ENCODE peak calls at places on chromosomes 7 and 10, in ten cellular contexts. W, G, Y, C, D, A, N, H, M and F are unnamed samples.
A peak's percentile ranks its signal among the peaks of the same experiment; 100 is the strongest.

GRCh38 chr7:143042159-143042820 is 9.9 kb upstream of the OR6V1 start:
- DNase-seq in W (no peak), H (no peak), A (no peak), M (no peak), N (no peak), C (peak; percentile 15), G (no peak), D (peak; percentile 53), Y (no peak), F (no peak)

GRCh38 chr7:91846436-91846835 is 34.1 kb downstream of the MTERF1 start:
- DNase-seq in W (no peak), Y (no peak), C (no peak), A (no peak), H (no peak), D (no peak), M (no peak), N (no peak), G (no peak), F (no peak)

GRCh38 chr7:18846765-18847215 is 270.6 kb downstream of the TWIST1 start:
- DNase-seq in A (no peak), N (peak; percentile 76), M (no peak), H (peak; percentile 52), C (no peak), D (peak; percentile 85), Y (no peak), G (no peak), W (no peak), F (no peak)

GRCh38 chr7:98240961-98241673 is 10.9 kb downstream of the TECPR1 start:
- DNase-seq in W (peak; percentile 69), H (peak; percentile 68), D (peak; percentile 59), A (no peak), N (no peak), M (peak; percentile 56), Y (peak; percentile 66), G (no peak), C (peak; percentile 80), F (no peak)

GRCh38 chr7:101058355-101058754 is 26.9 kb upstream of the TRIM56 start:
- DNase-seq in W (peak; percentile 81), H (peak; percentile 70), Y (no peak), C (peak; percentile 78), G (peak; percentile 37), N (no peak), A (peak; percentile 14), M (peak; percentile 60), D (peak; percentile 76), F (peak; percentile 62)

GRCh38 chr7:18828333-18829100 is 288.9 kb downstream of the TWIST1 start:
- DNase-seq in M (no peak), D (peak; percentile 37), G (no peak), Y (no peak), A (no peak), H (no peak), C (no peak), W (no peak), N (no peak), F (no peak)

GRCh38 chr10:132167976-132168375 is 18.8 kb upstream of the DPYSL4 start:
- DNase-seq in G (no peak), M (no peak), H (no peak), C (no peak), A (no peak), Y (no peak), W (no peak), N (no peak), D (no peak), F (no peak)

GRCh38 chr10:106931159-106931852 is 233.2 kb downstream of the SORCS1 start:
- DNase-seq in M (no peak), C (no peak), A (no peak), N (no peak), G (no peak), W (no peak), D (no peak), H (no peak), Y (no peak), F (no peak)

GRCh38 chr7:70243443-70243842 is 645.2 kb downstream of the AUTS2 start:
- DNase-seq in G (no peak), D (no peak), H (no peak), M (no peak), W (no peak), C (no peak), Y (no peak), N (no peak), A (no peak), F (no peak)

GRCh38 chr7:70240873-70241272 is 642.6 kb downstream of the AUTS2 start:
- DNase-seq in M (no peak), C (no peak), N (no peak), G (no peak), W (no peak), A (no peak), Y (no peak), H (no peak), D (no peak), F (no peak)

GRCh38 chr7:70239930-70240329 is 641.7 kb downstream of the AUTS2 start:
- DNase-seq in Y (no peak), D (no peak), G (no peak), C (no peak), N (no peak), W (no peak), A (no peak), H (no peak), M (no peak), F (no peak)

GRCh38 chr7:70238171-70238575 is 639.9 kb downstream of the AUTS2 start:
- DNase-seq in G (no peak), Y (no peak), N (no peak), D (no peak), M (no peak), C (no peak), A (no peak), H (no peak), W (no peak), F (no peak)

DNA sequence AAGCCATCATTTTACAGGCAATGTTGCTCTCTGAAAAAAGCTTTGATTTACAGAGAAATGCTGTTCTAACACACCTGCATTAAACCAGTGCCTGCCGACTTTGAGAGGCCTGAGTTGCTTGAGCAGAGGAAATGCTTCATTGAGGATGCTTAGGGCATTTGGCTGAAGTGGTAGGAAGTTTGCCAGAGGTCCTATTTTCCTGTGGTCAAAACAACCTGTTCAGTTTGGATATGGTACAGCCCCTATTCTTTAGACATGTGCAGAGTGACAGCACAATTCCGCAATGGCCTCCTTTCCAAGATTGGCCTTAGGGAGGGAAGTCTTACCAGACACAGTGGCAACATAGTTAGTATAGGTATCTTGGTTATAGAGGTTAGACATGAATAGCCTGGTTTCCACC is 643.5 kb downstream of the AUTS2 start:
- DNase-seq in A (no peak), M (no peak), Y (no peak), D (no peak), W (no peak), C (peak; percentile 8), H (no peak), N (no peak), G (no peak), F (no peak)
- TF ChIP-seq CTCF in A (no peak), M (no peak), Y (no peak), D (no peak), W (no peak), C (no peak), H (no peak), N (no peak), G (no peak), F (no peak)

DNA sequence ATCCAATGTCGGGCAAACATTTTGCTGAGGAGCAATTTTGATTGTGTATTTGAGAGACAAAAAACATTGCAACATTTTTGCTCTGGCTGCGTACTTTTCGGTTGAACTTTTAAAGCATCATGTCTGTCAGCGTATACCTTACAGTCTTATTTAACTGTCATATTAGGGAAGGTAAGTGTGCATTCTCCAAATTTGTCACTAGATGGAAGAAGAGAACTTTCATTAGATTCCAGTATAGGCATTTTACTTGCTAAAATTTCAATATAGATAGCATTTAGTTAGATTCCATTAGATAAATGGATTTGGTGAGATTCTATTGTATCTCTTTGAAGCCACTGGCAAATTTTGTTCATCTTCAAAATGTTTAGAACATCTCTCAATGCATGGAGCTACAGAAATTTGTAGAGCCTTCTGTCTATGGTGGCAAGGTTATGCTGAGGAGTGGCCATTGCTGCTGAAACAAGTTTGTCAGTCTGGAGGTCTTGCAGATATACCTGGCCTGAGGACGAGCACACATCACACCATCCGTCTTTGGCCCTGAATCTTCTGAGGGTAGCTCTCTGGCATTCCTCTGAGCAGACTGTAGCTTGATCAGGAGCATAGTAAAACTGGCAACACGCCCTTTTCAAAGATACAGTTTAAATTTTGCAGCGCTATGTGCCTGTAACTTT is 437.5 kb upstream of the MBL2 start:
- DNase-seq in C (peak; percentile 75), N (no peak), M (peak; percentile 8), A (no peak), G (no peak), H (no peak), D (no peak), Y (no peak), W (no peak), F (no peak)
- TF ChIP-seq CTCF in C (no peak), N (no peak), M (no peak), A (no peak), G (peak; percentile 53), H (no peak), D (no peak), Y (no peak), W (no peak), F (no peak)

GRCh38 chr7:103888603-103889153 is 100.8 kb downstream of the RELN start:
- DNase-seq in W (no peak), D (no peak), G (no peak), C (no peak), A (no peak), H (no peak), M (no peak), Y (no peak), N (no peak), F (no peak)

GRCh38 chr7:103889451-103889850 is 100.0 kb downstream of the RELN start:
- DNase-seq in A (no peak), N (no peak), W (no peak), H (no peak), C (no peak), Y (no peak), D (no peak), M (no peak), G (no peak), F (no peak)

GRCh38 chr7:103887050-103887449 is 102.4 kb downstream of the RELN start:
- DNase-seq in A (no peak), H (no peak), Y (no peak), G (no peak), D (no peak), W (no peak), N (no peak), C (no peak), M (no peak), F (no peak)

DNA sequence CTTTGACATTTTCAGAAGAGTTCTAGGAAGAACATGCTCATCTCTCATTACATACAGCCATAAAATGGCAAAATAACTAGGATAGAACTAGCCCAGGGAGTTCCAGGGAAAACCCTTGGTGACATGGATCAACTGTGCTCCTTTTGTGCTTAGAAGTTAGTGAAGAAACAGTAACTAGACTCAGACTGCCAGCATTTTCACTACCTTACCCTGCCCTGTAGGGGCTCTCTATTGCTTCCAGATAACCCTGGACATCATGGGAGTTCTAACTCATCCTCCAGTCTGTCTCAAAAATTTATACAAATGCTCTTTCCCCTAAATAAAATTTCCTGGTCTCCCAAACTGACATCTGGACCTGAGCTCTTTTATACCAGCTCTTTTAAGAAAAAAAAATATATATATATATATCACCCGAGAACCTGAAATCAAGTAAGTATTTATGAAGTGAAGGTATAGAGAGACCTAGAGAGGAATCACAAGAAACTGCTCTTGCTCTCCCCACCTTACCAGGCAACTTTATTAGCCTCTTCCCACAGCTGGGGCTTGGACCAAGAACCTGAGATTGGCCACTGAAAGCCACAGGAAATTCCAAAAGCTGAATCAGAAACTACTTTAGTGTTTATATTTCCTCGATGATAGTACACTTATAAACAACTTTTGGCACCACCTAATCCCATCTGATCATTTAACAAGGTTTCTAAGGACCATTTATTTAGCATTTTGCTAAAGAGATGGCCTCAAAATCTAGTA is 101.4 kb downstream of the RELN start:
- DNase-seq in G (no peak), M (no peak), C (peak; percentile 19), A (no peak), Y (no peak), W (no peak), N (no peak), H (no peak), D (no peak), F (no peak)
- TF ChIP-seq CTCF in G (no peak), M (no peak), C (peak; percentile 24), A (no peak), Y (no peak), W (no peak), N (no peak), H (no peak), D (no peak), F (no peak)

GRCh38 chr7:70775570-70776156 is 356.3 kb upstream of the GALNT17 start:
- DNase-seq in M (no peak), Y (no peak), W (no peak), H (no peak), C (peak; percentile 72), N (no peak), A (no peak), D (no peak), G (no peak), F (no peak)
- TF ChIP-seq CTCF in M (no peak), Y (no peak), W (no peak), H (no peak), C (peak; percentile 65), N (peak; percentile 11), A (no peak), D (no peak), G (no peak), F (no peak)